ENCODE peak calls at places on chromosomes 5 and 9, in five cellular contexts. X is PC-3, F is neural progenitor cell, N is HCT116, D is MM.1S. M is an unnamed sample.

GRCh38 chr5:75670571-75670970 is 46.7 kb downstream of the POC5 start:
- DNase-seq in D (no peak), X (no peak), F (no peak), N (no peak), M (no peak)

GRCh38 chr5:6377582-6378127 is 692 bp downstream of the MED10 start:
- DNase-seq in F (no peak), D (peak), N (no peak), X (no peak), M (peak)

GRCh38 chr5:40160435-40160834 is 519.3 kb upstream of the PTGER4 start:
- DNase-seq in N (no peak), F (no peak), X (peak), D (no peak), M (no peak)

GRCh38 chr9:16784002-16784401 is 86.5 kb downstream of the BNC2 start:
- DNase-seq in X (no peak), N (no peak), D (no peak), F (no peak), M (no peak)

GRCh38 chr5:96933764-96934163 is 2.1 kb upstream of the LNPEP start:
- DNase-seq in N (no peak), X (no peak), D (peak), F (no peak), M (peak)

GRCh38 chr9:129145841-129146292 is 32.2 kb downstream of the IER5L start:
- DNase-seq in X (no peak), D (no peak), N (no peak), F (peak), M (no peak)

GRCh38 chr9:132768932-132769894 is 98.9 kb downstream of the GTF3C4 start:
- DNase-seq in X (peak), N (no peak), F (peak), D (peak), M (peak)

GRCh38 chr9:93669116-93669957 is 93.0 kb downstream of the PHF2 start:
- DNase-seq in F (no peak), D (no peak), X (no peak), N (no peak), M (no peak)

GRCh38 chr9:5749306-5749705 is 83.6 kb downstream of the ERMP1 start:
- DNase-seq in N (no peak), D (no peak), X (no peak), F (no peak), M (no peak)

GRCh38 chr9:5750569-5750968 is 82.3 kb downstream of the ERMP1 start:
- DNase-seq in X (no peak), N (no peak), F (no peak), D (peak), M (no peak)

GRCh38 chr9:5743109-5743508 is 89.8 kb downstream of the ERMP1 start:
- DNase-seq in F (no peak), D (no peak), N (no peak), X (no peak), M (no peak)

DNA sequence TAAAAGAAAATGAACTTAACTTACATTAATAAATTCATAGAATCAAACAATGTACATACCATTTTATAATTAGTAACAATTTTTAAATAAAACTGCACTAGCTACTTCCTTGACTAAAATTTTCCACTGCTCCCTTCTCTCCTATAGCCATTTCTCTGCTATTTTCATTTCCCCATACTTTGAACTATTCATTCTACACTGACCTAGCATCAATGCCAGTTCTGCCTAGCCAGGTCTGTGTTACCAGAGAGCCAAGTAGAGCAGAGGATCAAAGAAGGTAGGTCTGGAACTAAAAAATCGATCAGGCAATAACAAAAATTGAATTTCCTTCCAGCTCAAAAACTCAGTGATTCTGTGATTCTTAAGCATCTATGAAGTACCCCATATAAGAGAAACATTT is 84.5 kb downstream of the ERMP1 start:
- DNase-seq in X (no peak), D (no peak), F (no peak), N (no peak), M (no peak)
- TF ChIP-seq EZH2phosphoT487 in X (no peak), D (no peak), F (no peak), N (no peak), M (no peak)

DNA sequence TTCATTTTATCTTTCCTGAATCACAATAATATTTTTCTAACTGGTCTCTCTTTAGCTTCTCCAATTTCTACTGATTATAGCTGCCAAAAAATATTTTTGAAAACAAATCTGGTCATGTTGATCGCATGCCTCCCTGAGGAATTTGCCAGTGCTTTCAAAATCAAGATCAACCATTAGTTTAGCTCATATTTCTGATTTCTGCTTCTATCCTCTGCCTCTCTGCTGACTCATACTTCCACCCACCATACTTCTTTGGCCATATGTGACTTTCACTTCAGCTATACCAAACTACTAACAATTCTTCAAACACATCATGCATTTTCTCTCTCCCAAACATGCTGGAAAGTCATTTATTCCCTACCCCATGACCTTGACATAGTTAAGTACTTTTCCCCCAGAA is 636.5 kb downstream of the TLE1 start:
- DNase-seq in N (no peak), X (no peak), F (no peak), D (peak), M (no peak)
- H2AFZ ChIP-seq in N (no peak), X (no peak), F (no peak), D (no peak), M (no peak)

GRCh38 chr9:91422832-91423711 is 560 bp downstream of the NFIL3 start:
- DNase-seq in D (peak), X (peak), F (peak), N (no peak), M (peak)
- TF ChIP-seq CTCF in D (peak), X (no peak), F (peak), N (no peak), M (peak)

GRCh38 chr9:29802454-29802853 is 2229.2 kb upstream of the C9orf72 start:
- DNase-seq in X (no peak), F (no peak), N (no peak), D (no peak), M (no peak)

GRCh38 chr9:29806941-29807625 is 2233.8 kb upstream of the C9orf72 start:
- DNase-seq in X (peak), F (peak), D (no peak), N (no peak), M (no peak)
- TF ChIP-seq EZH2phosphoT487 in X (no peak), F (peak), D (no peak), N (no peak), M (no peak)

DNA sequence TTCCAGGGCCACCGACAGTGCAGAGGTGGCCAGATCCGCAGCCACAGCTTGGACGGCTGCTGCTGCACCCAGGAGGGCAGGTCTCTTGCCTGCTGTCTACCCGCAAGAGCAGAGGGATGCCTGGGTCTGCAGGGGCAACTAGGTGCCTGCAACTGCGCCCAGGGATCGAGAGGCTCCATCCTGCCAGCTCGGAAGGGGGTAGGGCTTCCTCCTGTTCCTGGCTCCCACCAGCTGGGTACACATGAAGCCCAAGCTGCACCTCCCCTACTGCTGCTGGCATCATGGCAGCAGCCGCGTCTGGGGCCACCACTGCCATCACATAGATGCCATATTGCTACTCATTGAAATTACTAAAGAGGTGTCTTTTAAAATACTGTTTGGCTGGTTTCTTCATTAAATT is 12.7 kb upstream of the PRR16 start:
- DNase-seq in D (no peak), F (no peak), N (no peak), X (no peak), M (no peak)
- H2AFZ ChIP-seq in D (no peak), F (no peak), N (no peak), X (no peak), M (no peak)

GRCh38 chr5:149005077-149005892 is 57.6 kb downstream of the SH3TC2 start:
- DNase-seq in X (peak), F (no peak), N (no peak), D (no peak), M (no peak)

GRCh38 chr5:149001154-149001553 is 61.7 kb downstream of the SH3TC2 start:
- DNase-seq in D (no peak), X (peak), N (no peak), F (no peak), M (no peak)

GRCh38 chr5:149004559-149004958 is 58.3 kb downstream of the SH3TC2 start:
- DNase-seq in D (no peak), F (no peak), X (no peak), N (no peak), M (no peak)

GRCh38 chr5:149002053-149002452 is 60.8 kb downstream of the SH3TC2 start:
- DNase-seq in X (peak), D (no peak), F (peak), N (peak), M (no peak)

GRCh38 chr5:149002761-149003689 is 59.8 kb downstream of the SH3TC2 start:
- DNase-seq in F (no peak), D (no peak), X (peak), N (no peak), M (no peak)
- TF ChIP-seq CTCF in F (no peak), D (peak), X (peak), N (peak), M (no peak)

GRCh38 chr5:157107508-157107907 is 1.3 kb downstream of the HAVCR2 start:
- DNase-seq in D (no peak), F (no peak), N (no peak), X (no peak), M (no peak)

GRCh38 chr5:157113007-157113406 is 4.2 kb upstream of the HAVCR2 start:
- DNase-seq in F (no peak), N (no peak), X (no peak), D (no peak), M (no peak)

GRCh38 chr5:157106668-157107461 is 2.0 kb downstream of the HAVCR2 start:
- DNase-seq in F (no peak), X (no peak), D (no peak), N (no peak), M (peak)

GRCh38 chr5:157108961-157109360 is at the start of gene HAVCR2:
- DNase-seq in X (no peak), F (no peak), D (peak), N (no peak), M (peak)

DNA sequence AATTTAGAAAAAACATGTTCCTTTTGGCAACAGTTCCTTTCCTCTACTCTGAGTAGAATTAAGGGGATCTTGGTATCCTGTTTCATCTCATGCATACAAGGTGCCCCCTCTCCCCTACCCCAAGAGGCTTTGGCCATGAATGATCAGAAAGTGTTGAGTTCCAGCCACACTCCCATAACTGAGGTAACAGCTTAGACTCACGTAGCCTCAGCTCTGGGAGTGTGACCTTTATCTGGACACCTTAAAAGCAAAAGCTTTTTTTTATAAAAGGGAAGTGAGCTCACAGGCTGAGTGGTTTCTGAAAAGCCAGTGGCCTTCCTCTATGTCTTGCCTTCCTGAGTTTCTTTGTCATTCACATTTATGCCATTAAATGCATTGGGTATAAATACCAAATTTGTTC is 900 bp upstream of the HAVCR2 start:
- DNase-seq in D (peak), F (no peak), N (no peak), X (no peak), M (peak)
- TF ChIP-seq EZH2phosphoT487 in D (no peak), F (no peak), N (no peak), X (no peak), M (no peak)

GRCh38 chr5:170162631-170163321 is 57.1 kb downstream of the FOXI1 start:
- DNase-seq in N (no peak), X (no peak), D (no peak), F (no peak), M (no peak)
- H2AFZ ChIP-seq in N (no peak), X (no peak), D (no peak), F (no peak), M (no peak)

GRCh38 chr5:142246-142810 is 49.0 kb upstream of the LRRC14B start:
- DNase-seq in N (no peak), D (no peak), F (no peak), X (no peak), M (no peak)
- TF ChIP-seq CTCF in N (no peak), D (no peak), F (no peak), X (no peak), M (no peak)

M was measured in OCI-LY7.